ENCODE peak calls at places on chromosomes 7 and 10, in four cellular contexts. E is GM23248, H is mammary epithelial cell, U is IMR-90. J is an unnamed sample.

GRCh38 chr7:121030308-121030707 is 41.8 kb downstream of the CPED1 start:
- DNase-seq in E (no peak), H (no peak), U (no peak), J (no peak)

GRCh38 chr7:39741942-39742623 is 118.7 kb downstream of the RALA start:
- DNase-seq in E (peak), H (peak), U (peak), J (no peak)

GRCh38 chr10:17453377-17454091 is 861 bp downstream of the ST8SIA6 start:
- DNase-seq in E (peak), H (peak), U (no peak), J (peak)

GRCh38 chr10:130471486-130471885 is 335.3 kb downstream of the GLRX3 start:
- DNase-seq in E (no peak), H (no peak), U (no peak), J (no peak)

GRCh38 chr7:28383949-28384348 is 28.4 kb upstream of the CREB5 start:
- DNase-seq in E (no peak), H (no peak), U (no peak), J (peak)

GRCh38 chr10:90966146-90966545 is 45.3 kb upstream of the ANKRD1 start:
- DNase-seq in E (peak), H (no peak), U (no peak), J (no peak)

GRCh38 chr10:14116837-14117236 is 213.9 kb downstream of the FRMD4A start:
- DNase-seq in E (no peak), H (no peak), U (no peak), J (no peak)

GRCh38 chr10:97012470-97012869 is 173.3 kb downstream of the SLIT1 start:
- DNase-seq in E (no peak), H (no peak), U (no peak), J (no peak)

GRCh38 chr10:80509403-80510161 is 28.1 kb upstream of the SH2D4B start:
- DNase-seq in E (peak), H (no peak), U (peak), J (peak)

GRCh38 chr10:97018251-97019212 is 167.2 kb downstream of the SLIT1 start:
- DNase-seq in E (no peak), H (no peak), U (no peak), J (peak)

GRCh38 chr10:50461834-50462233 is 161.9 kb downstream of the SGMS1 start:
- DNase-seq in E (no peak), H (no peak), U (no peak), J (no peak)

GRCh38 chr7:152411389-152411788 is 24.4 kb downstream of the KMT2C start:
- DNase-seq in E (no peak), H (no peak), U (no peak), J (no peak)

GRCh38 chr7:143257501-143257900 is 5.7 kb upstream of the GSTK1 start:
- DNase-seq in E (peak), H (peak), U (no peak), J (no peak)

GRCh38 chr7:99352247-99352646 is 22.3 kb upstream of the ARPC1B start:
- DNase-seq in E (no peak), H (no peak), U (no peak), J (no peak)

GRCh38 chr10:120735773-120736371 is 115.3 kb upstream of the WDR11 start:
- DNase-seq in E (peak), H (peak), U (peak), J (no peak)

GRCh38 chr7:134780166-134780853 is 876 bp downstream of the CALD1 start:
- DNase-seq in E (peak), H (no peak), U (no peak), J (no peak)

DNA sequence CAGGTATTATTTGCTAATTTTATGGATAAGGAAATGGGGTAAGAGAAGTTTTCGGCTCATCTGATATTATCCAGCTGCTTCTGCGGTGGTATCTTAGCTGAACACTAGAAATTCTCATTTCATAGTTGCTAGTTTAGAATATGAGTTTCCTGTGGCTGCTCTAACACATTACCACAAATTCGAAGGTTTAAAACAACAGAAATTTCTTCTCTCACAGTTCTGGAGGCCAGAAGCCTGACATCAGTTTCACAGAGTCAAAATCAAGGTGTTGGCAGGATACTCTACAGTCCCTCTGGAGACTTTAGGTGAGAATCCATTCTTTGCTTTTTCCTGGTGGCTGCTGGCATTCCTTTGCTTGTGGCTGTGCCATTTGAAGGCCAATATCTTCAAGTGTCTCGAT is 205.9 kb downstream of the PTEN start:
- DNase-seq in E (no peak), H (no peak), U (no peak), J (peak)
- H3K4me2 ChIP-seq in E (no peak), H (no peak), U (no peak), J (no peak)

GRCh38 chr7:33903770-33904679 is 1.3 kb upstream of the BMPER start:
- DNase-seq in E (peak), H (peak), U (peak), J (peak)
- H3K4me2 ChIP-seq in E (peak), H (peak), U (peak), J (peak)

GRCh38 chr7:102146122-102146521 is 140.5 kb upstream of the SH2B2 start:
- DNase-seq in E (no peak), H (no peak), U (no peak), J (no peak)
- H3K4me2 ChIP-seq in E (no peak), H (no peak), U (no peak), J (no peak)

GRCh38 chr10:124706462-124706857 is 37.7 kb downstream of the FAM53B start:
- DNase-seq in E (no peak), H (no peak), U (no peak), J (no peak)
- H3K4me2 ChIP-seq in E (no peak), H (no peak), U (no peak), J (no peak)

GRCh38 chr10:79191951-79192676 is 123.3 kb downstream of the ZMIZ1 start:
- DNase-seq in E (peak), H (no peak), U (no peak), J (peak)
- H3K4me2 ChIP-seq in E (peak), H (no peak), U (no peak), J (no peak)

DNA sequence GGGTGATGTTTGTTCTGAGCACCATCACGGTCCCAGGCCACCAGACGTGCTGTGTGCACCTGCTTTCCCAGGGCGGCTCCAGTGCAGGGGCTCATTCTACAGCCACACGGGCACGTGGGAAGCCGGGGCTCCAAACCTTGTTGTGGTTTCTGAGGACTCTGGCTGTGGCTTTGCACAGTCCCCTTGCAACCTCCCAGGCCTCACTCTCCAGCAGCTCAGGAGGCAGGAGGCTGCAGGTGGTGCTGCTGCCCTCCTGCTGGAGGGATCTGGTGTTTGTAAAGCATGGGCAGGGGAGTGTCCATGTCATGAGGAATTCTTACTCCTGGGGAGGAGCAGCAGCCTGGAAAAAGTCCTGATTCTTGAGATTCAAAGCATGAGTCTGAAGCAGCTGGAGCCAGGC is 54.2 kb downstream of the INSYN2A start:
- DNase-seq in E (no peak), H (peak), U (no peak), J (no peak)
- H3K4me2 ChIP-seq in E (no peak), H (no peak), U (no peak), J (no peak)

DNA sequence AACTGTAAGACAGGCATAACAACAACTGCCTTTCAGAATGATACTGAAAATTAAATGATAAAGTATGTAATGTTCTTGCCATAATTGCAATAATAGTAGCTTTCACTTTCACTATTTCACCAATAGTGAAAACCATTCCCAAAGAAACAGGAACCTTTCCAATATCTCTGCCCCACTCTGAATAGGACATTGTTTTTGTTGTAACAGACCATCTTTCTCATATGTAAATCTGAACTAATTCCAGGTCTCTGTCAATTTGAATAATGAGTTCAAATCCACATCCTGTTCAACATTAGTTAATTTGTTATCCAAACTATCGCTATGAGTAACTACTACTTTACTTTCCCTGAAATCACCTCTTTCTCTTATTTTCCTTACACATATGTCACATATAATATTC is 148.0 kb downstream of the LRRN3 start:
- DNase-seq in E (peak), H (peak), U (peak), J (no peak)
- H3K4me2 ChIP-seq in E (peak), H (peak), U (peak), J (peak)

DNA sequence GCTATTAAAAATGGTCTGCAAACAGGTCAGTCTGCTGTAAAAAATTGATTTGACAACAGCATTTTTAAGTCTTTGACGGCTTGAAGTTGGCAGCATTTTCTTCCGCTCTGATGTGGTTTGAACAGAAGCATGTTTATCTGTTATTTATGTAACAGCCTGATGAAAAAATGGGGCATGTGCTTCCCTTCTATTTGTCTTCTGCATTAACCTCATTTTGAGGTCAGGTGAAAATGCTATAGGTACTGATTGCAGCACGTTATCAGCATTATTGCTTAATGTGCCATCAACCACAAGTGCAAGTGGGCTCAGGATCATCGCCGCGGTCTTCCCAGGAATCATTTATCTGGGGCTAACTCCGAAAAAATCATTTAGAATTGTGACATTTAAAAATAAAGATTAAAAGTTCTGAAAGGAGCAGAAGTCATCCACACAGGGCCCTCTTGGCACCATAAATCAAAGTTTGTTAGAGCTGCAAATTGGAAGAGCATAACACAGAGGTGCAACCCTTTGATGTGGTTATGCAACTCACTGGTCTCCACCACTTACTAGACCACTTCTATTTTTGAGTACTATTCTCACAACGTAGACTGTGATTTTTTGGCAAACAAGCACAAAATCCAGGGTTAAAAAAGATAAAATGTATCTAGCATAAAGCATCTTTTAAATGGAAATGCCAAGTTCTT is 307.6 kb downstream of the MDFIC start:
- DNase-seq in E (no peak), H (no peak), U (no peak), J (no peak)
- H3K4me2 ChIP-seq in E (no peak), H (peak), U (no peak), J (no peak)

GRCh38 chr10:4699950-4700730 is 125.9 kb upstream of the AKR1E2 start:
- DNase-seq in E (no peak), H (no peak), U (no peak), J (no peak)

GRCh38 chr10:4708123-4708759 is 117.8 kb upstream of the AKR1E2 start:
- DNase-seq in E (no peak), H (no peak), U (no peak), J (no peak)

GRCh38 chr10:4701016-4701415 is 125.0 kb upstream of the AKR1E2 start:
- DNase-seq in E (no peak), H (no peak), U (no peak), J (no peak)

DNA sequence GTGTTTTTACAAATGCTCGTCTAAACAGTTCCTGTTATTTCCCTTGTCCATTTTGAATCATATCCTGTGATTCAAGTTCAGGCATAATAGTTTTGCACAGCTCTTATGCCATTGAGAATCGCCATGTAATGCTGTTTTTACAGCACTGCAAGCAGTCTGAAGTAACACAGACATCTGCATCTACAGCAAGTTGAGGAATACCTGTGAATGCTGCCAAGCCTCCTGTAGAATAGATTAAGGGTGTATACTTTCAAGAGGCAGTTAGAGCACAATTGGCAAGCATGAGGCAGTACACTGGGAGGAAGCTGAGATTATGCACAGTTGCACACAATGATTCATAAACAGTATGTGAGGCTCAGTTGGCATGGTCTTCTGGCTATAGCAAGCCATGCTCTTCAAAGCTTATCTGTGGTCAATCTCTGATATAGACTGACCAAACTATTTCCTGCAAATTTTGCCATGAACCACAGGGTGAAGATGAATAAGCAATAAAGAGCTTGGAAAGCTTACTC is 121.9 kb upstream of the AKR1E2 start:
- DNase-seq in E (peak), H (peak), U (peak), J (peak)
- H3K4me2 ChIP-seq in E (peak), H (peak), U (peak), J (peak)